ENCODE peak calls at places on chromosomes 6 and 20, in ten cellular contexts. M is stomach, Y is fibroblast of pulmonary artery, Z is cardiac fibroblast, U is bronchial epithelial cell, T is heart left ventricle, O is pancreas, A is left ventricle myocardium inferior, D is tibial artery, B is GM06990. H is an unnamed sample.

GRCh38 chr6:19478992-19479391 is 358.2 kb upstream of the ID4 start:
- DNase-seq in M (no peak), Y (peak), Z (peak), U (peak), T (no peak), O (no peak), A (no peak), D (no peak), B (no peak), H (no peak)

GRCh38 chr20:44137210-44137781 is 49.7 kb downstream of the JPH2 start:
- DNase-seq in M (no peak), Y (peak), Z (peak), U (peak), T (peak), O (no peak), A (peak), D (peak), B (no peak), H (no peak)

GRCh38 chr6:14874975-14875677 is 370.7 kb upstream of the JARID2 start:
- DNase-seq in M (no peak), Y (no peak), Z (no peak), U (no peak), T (no peak), O (no peak), A (no peak), D (no peak), B (no peak), H (no peak)

GRCh38 chr6:157272372-157272771 is 50.9 kb downstream of the TMEM242 start:
- DNase-seq in M (no peak), Y (no peak), Z (no peak), U (no peak), T (no peak), O (no peak), A (no peak), D (no peak), B (no peak), H (no peak)

GRCh38 chr20:63215101-63216040 is 560 bp downstream of the YTHDF1 start:
- DNase-seq in M (no peak), Y (peak), Z (peak), U (peak), T (no peak), O (no peak), A (no peak), D (no peak), B (no peak), H (peak)

GRCh38 chr20:12941025-12941424 is 67.7 kb upstream of the SPTLC3 start:
- DNase-seq in M (no peak), Y (peak), Z (no peak), U (peak), T (no peak), O (no peak), A (no peak), D (no peak), B (no peak), H (no peak)

GRCh38 chr20:47489448-47489872 is 12.2 kb upstream of the NCOA3 start:
- DNase-seq in M (no peak), Y (no peak), Z (no peak), U (no peak), T (peak), O (no peak), A (no peak), D (peak), B (peak), H (no peak)

GRCh38 chr20:25532015-25532751 is 53.1 kb downstream of the NINL start:
- DNase-seq in M (no peak), Y (no peak), Z (no peak), U (peak), T (no peak), O (no peak), A (no peak), D (no peak), B (no peak), H (no peak)

GRCh38 chr6:12870033-12870432 is 153.5 kb downstream of the PHACTR1 start:
- DNase-seq in M (no peak), Y (no peak), Z (no peak), U (no peak), T (no peak), O (no peak), A (no peak), D (no peak), B (no peak), H (no peak)

GRCh38 chr6:24439858-24440539 is 37.3 kb downstream of the MRS2 start:
- DNase-seq in M (no peak), Y (no peak), Z (no peak), U (no peak), T (no peak), O (no peak), A (no peak), D (no peak), B (no peak), H (no peak)

GRCh38 chr6:100456881-100457220 is 7.9 kb downstream of the SIM1 start:
- DNase-seq in M (no peak), Y (no peak), Z (no peak), U (no peak), T (no peak), O (no peak), A (no peak), D (no peak), B (no peak), H (no peak)

GRCh38 chr6:28808383-28808782 is 115.4 kb downstream of the TRIM27 start:
- DNase-seq in M (no peak), Y (no peak), Z (no peak), U (no peak), T (no peak), O (no peak), A (no peak), D (no peak), B (no peak), H (no peak)

GRCh38 chr6:102485480-102485879 is 1092.0 kb downstream of the GRIK2 start:
- DNase-seq in M (no peak), Y (no peak), Z (no peak), U (no peak), T (no peak), O (no peak), A (no peak), D (no peak), B (no peak), H (no peak)

GRCh38 chr6:52087498-52087999 is at the start of gene PKHD1:
- DNase-seq in M (peak), Y (no peak), Z (peak), U (peak), T (no peak), O (no peak), A (no peak), D (no peak), B (no peak), H (peak)

GRCh38 chr20:31693987-31694661 is 28.5 kb downstream of the BCL2L1 start:
- DNase-seq in M (no peak), Y (no peak), Z (no peak), U (no peak), T (no peak), O (no peak), A (no peak), D (no peak), B (no peak), H (no peak)

GRCh38 chr6:158646023-158646888 is 1.7 kb upstream of the DYNLT1 start:
- DNase-seq in M (peak), Y (no peak), Z (no peak), U (peak), T (no peak), O (no peak), A (no peak), D (no peak), B (no peak), H (no peak)

GRCh38 chr6:26029857-26030653 is 57.2 kb upstream of the HFE start:
- DNase-seq in M (no peak), Y (no peak), Z (no peak), U (no peak), T (no peak), O (no peak), A (no peak), D (no peak), B (no peak), H (no peak)

GRCh38 chr6:137102851-137103492 is 58.2 kb upstream of the IL20RA start:
- DNase-seq in M (no peak), Y (no peak), Z (no peak), U (no peak), T (no peak), O (no peak), A (no peak), D (no peak), B (peak), H (peak)

GRCh38 chr6:129251669-129252376 is 368.9 kb downstream of the LAMA2 start:
- DNase-seq in M (peak), Y (peak), Z (peak), U (peak), T (peak), O (no peak), A (no peak), D (peak), B (peak), H (peak)
- TF ChIP-seq CTCF in M (peak), Y (peak), Z (peak), U (peak), T (peak), O (peak), A (peak), D (peak), B (peak), H (peak)

DNA sequence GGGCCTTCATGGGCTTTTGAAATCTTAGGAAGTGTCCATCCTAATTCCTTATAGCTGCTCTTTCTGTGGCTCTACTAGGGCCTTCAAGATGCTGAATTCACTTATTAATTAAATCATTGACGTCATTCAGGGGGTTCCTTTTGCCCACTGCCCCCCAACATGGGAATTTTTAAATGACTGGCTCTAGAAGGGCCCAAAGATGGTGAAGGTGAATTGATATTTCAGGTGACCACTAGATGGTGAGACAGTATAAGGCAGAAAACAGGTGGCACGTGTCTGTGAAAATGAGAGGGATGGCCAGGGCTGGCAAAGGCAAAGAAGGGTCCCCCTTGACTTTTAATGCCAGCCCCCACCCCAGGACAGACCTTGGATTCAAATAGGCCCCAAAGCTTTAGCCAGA is 11.8 kb downstream of the GNAS start:
- DNase-seq in M (no peak), Y (no peak), Z (no peak), U (no peak), T (no peak), O (no peak), A (no peak), D (no peak), B (no peak), H (no peak)
- TF ChIP-seq CTCF in M (no peak), Y (no peak), Z (no peak), U (peak), T (peak), O (no peak), A (peak), D (no peak), B (peak), H (peak)

GRCh38 chr6:2454180-2454579 is 208.8 kb upstream of the GMDS start:
- DNase-seq in M (no peak), Y (no peak), Z (no peak), U (no peak), T (no peak), O (no peak), A (no peak), D (no peak), B (no peak), H (no peak)

GRCh38 chr6:2447318-2447717 is 201.9 kb upstream of the GMDS start:
- DNase-seq in M (no peak), Y (no peak), Z (no peak), U (no peak), T (no peak), O (no peak), A (no peak), D (no peak), B (no peak), H (no peak)

GRCh38 chr6:2448826-2449571 is 203.6 kb upstream of the GMDS start:
- DNase-seq in M (peak), Y (peak), Z (peak), U (peak), T (no peak), O (no peak), A (no peak), D (peak), B (no peak), H (peak)

GRCh38 chr6:2449572-2449940 is 204.2 kb upstream of the GMDS start:
- DNase-seq in M (no peak), Y (no peak), Z (no peak), U (no peak), T (no peak), O (no peak), A (no peak), D (no peak), B (no peak), H (no peak)

DNA sequence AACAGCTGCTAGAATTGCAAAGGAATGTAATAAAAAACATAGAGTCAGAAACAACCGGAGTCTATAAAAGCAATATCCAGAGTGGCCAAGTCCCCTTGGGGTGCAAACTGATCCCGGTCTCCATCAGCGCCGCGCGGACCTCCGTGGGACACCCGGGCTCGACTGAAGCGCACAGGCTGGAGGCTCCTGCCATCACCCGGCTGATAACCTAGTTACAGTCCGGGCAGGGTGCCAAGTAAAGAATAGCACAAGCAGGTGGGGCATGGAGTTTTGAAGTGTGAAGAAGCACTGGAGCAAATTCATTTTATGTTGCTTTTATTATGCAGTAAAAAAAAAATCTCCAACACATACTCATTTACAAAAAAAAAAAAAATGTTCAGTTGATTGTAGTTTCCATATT is 205.1 kb upstream of the GMDS start:
- DNase-seq in M (peak), Y (no peak), Z (peak), U (peak), T (peak), O (peak), A (peak), D (no peak), B (no peak), H (no peak)
- TF ChIP-seq CTCF in M (no peak), Y (no peak), Z (no peak), U (peak), T (peak), O (no peak), A (peak), D (no peak), B (no peak), H (no peak)

GRCh38 chr6:82589509-82590206 is 226.0 kb downstream of the TPBG start:
- DNase-seq in M (no peak), Y (peak), Z (peak), U (peak), T (no peak), O (no peak), A (no peak), D (no peak), B (peak), H (peak)
- TF ChIP-seq CTCF in M (no peak), Y (peak), Z (no peak), U (peak), T (no peak), O (no peak), A (no peak), D (peak), B (peak), H (peak)

GRCh38 chr20:3276400-3277015 is 37.5 kb upstream of the SLC4A11 start:
- DNase-seq in M (no peak), Y (peak), Z (peak), U (peak), T (no peak), O (no peak), A (no peak), D (no peak), B (no peak), H (peak)
- TF ChIP-seq CTCF in M (no peak), Y (peak), Z (peak), U (peak), T (peak), O (no peak), A (peak), D (no peak), B (peak), H (peak)

GRCh38 chr20:55004044-55004443 is 528.7 kb downstream of the DOK5 start:
- DNase-seq in M (no peak), Y (no peak), Z (no peak), U (no peak), T (no peak), O (no peak), A (no peak), D (no peak), B (no peak), H (no peak)
- TF ChIP-seq CTCF in M (no peak), Y (no peak), Z (no peak), U (no peak), T (peak), O (no peak), A (peak), D (no peak), B (no peak), H (no peak)